ENCODE peak calls at places on chromosomes 4 and X, in nine cellular contexts. H is cerebellar nuclear complex, D is fibroblast of mammary gland, R is GM13977, W is aorta, O is astrocyte of the spinal cord, C is NT2/D1, M is non-pigmented ciliary epithelial cell, S is RPMI7951. A is an unnamed sample.

GRCh38 chr4:171473155-171473554 is 340.0 kb upstream of the GALNTL6 start:
- DNase-seq in C (no peak), M (no peak), O (no peak), R (no peak), H (no peak), W (no peak), D (no peak), S (no peak), A (no peak)

GRCh38 chrX:12946838-12947544 is 27.9 kb upstream of the TMSB4X start:
- DNase-seq in D (peak), R (peak), H (peak), C (peak), O (peak), W (no peak), S (peak), M (peak), A (peak)

GRCh38 chr4:83905952-83906351 is 370.0 kb downstream of the GPAT3 start:
- DNase-seq in S (no peak), C (peak), O (no peak), H (no peak), D (no peak), M (no peak), W (no peak), R (no peak), A (peak)

GRCh38 chr4:837772-838171 is 11.8 kb upstream of the CPLX1 start:
- DNase-seq in R (no peak), O (no peak), D (no peak), S (no peak), H (no peak), M (no peak), W (no peak), C (no peak), A (no peak)

GRCh38 chrX:68710870-68711576 is 63.6 kb downstream of the STARD8 start:
- DNase-seq in C (peak), S (peak), D (peak), O (peak), R (peak), M (no peak), W (no peak), H (no peak), A (peak)

GRCh38 chr4:165382640-165383039 is 3.8 kb downstream of the CPE start:
- DNase-seq in O (no peak), C (no peak), R (no peak), D (no peak), H (no peak), S (no peak), W (no peak), M (no peak), A (no peak)

GRCh38 chr4:40918330-40918729 is 168.6 kb downstream of the NSUN7 start:
- DNase-seq in H (no peak), M (peak), W (peak), C (no peak), O (peak), S (peak), D (peak), R (no peak), A (no peak)

GRCh38 chr4:87236851-87237250 is 16.4 kb upstream of the KLHL8 start:
- DNase-seq in D (no peak), R (no peak), O (no peak), C (no peak), H (no peak), S (no peak), M (no peak), W (no peak), A (no peak)

GRCh38 chr4:48546336-48546735 is 56.3 kb downstream of the ZAR1 start:
- DNase-seq in H (no peak), R (no peak), O (peak), M (no peak), W (no peak), S (peak), C (no peak), D (peak), A (peak)

GRCh38 chr4:120847019-120847582 is 75.4 kb downstream of the PRDM5 start:
- DNase-seq in S (no peak), D (no peak), O (no peak), R (no peak), W (no peak), H (no peak), C (no peak), M (no peak), A (no peak)

GRCh38 chr4:120855307-120856001 is 67.1 kb downstream of the PRDM5 start:
- DNase-seq in S (no peak), H (no peak), W (no peak), M (no peak), O (no peak), C (no peak), R (peak), D (no peak), A (no peak)

GRCh38 chr4:5050520-5050955 is 742 bp upstream of the STK32B start:
- DNase-seq in M (peak), S (peak), O (peak), R (peak), D (peak), H (no peak), W (peak), C (peak), A (peak)

GRCh38 chr4:125198916-125199315 is 115.8 kb upstream of the FAT4 start:
- DNase-seq in O (no peak), H (no peak), D (peak), R (no peak), M (no peak), W (no peak), S (peak), C (no peak), A (no peak)

GRCh38 chrX:34877451-34877850 is 65.1 kb upstream of the FAM47B start:
- DNase-seq in C (no peak), R (no peak), W (no peak), S (peak), D (peak), M (peak), H (no peak), O (peak), A (no peak)

GRCh38 chr4:54146139-54146538 is 46.2 kb downstream of the GSX2 start:
- DNase-seq in H (no peak), W (no peak), D (no peak), M (no peak), C (no peak), R (no peak), O (no peak), S (no peak), A (no peak)

GRCh38 chrX:28609917-28610613 is 22.8 kb downstream of the IL1RAPL1 start:
- DNase-seq in M (no peak), S (no peak), D (no peak), W (no peak), O (no peak), R (no peak), C (no peak), H (no peak), A (no peak)